ENCODE peak calls at places on chromosomes 12 and 14, in seven cellular contexts. O is stomach, H is AG04450, U is astrocyte of the cerebellum, Q is mesothelial cell of epicardium, D is cardiac fibroblast, A is BE2C. Z is an unnamed sample.

GRCh38 chr12:62808166-62808879 is 126.6 kb downstream of the PPM1H start:
- DNase-seq in O (no peak), H (no peak), U (no peak), Q (no peak), D (no peak), A (no peak), Z (no peak)

GRCh38 chr14:58969951-58970751 is 218.3 kb upstream of the DAAM1 start:
- DNase-seq in O (no peak), H (no peak), U (no peak), Q (peak; percentile 40), D (peak; percentile 6), A (no peak), Z (no peak)

GRCh38 chr12:16560273-16560672 is 45.7 kb downstream of the LMO3 start:
- DNase-seq in O (no peak), H (no peak), U (no peak), Q (no peak), D (no peak), A (no peak), Z (no peak)

GRCh38 chr12:52494518-52494917 is 1.5 kb upstream of the KRT6A start:
- DNase-seq in O (no peak), H (no peak), U (no peak), Q (no peak), D (peak; percentile 92), A (no peak), Z (no peak)

GRCh38 chr12:11958216-11959091 is 112.3 kb upstream of the BCL2L14 start:
- DNase-seq in O (no peak), H (peak; percentile 78), U (peak; percentile 92), Q (no peak), D (peak; percentile 85), A (no peak), Z (no peak)

GRCh38 chr14:52902971-52903385 is 47.9 kb downstream of the FERMT2 start:
- DNase-seq in O (no peak), H (no peak), U (no peak), Q (no peak), D (peak; percentile 61), A (no peak), Z (no peak)

GRCh38 chr12:96236221-96236822 is 42.1 kb downstream of the ELK3 start:
- DNase-seq in O (no peak), H (no peak), U (peak; percentile 77), Q (no peak), D (peak; percentile 86), A (no peak), Z (no peak)

GRCh38 chr12:119594772-119595445 is 1.3 kb downstream of the TMEM233 start:
- DNase-seq in O (no peak), H (no peak), U (no peak), Q (no peak), D (no peak), A (no peak), Z (no peak)

GRCh38 chr14:97546491-97546890 is 749.3 kb downstream of the VRK1 start:
- DNase-seq in O (no peak), H (no peak), U (no peak), Q (no peak), D (no peak), A (no peak), Z (no peak)

GRCh38 chr12:132108211-132108832 is 35.8 kb downstream of the DDX51 start:
- DNase-seq in O (no peak), H (no peak), U (no peak), Q (no peak), D (no peak), A (no peak), Z (no peak)

GRCh38 chr14:32597771-32598170 is 268.7 kb downstream of the AKAP6 start:
- DNase-seq in O (no peak), H (no peak), U (no peak), Q (no peak), D (no peak), A (no peak), Z (no peak)

GRCh38 chr12:93500667-93501066 is 33.4 kb downstream of the MRPL42 start:
- DNase-seq in O (no peak), H (no peak), U (no peak), Q (no peak), D (no peak), A (no peak), Z (no peak)

GRCh38 chr14:50116986-50117385 is 614 bp upstream of the VCPKMT start:
- DNase-seq in O (no peak), H (no peak), U (no peak), Q (no peak), D (peak; percentile 17), A (no peak), Z (no peak)

GRCh38 chr14:97061198-97061597 is 264.0 kb downstream of the VRK1 start:
- DNase-seq in O (no peak), H (no peak), U (no peak), Q (no peak), D (no peak), A (no peak), Z (no peak)

DNA sequence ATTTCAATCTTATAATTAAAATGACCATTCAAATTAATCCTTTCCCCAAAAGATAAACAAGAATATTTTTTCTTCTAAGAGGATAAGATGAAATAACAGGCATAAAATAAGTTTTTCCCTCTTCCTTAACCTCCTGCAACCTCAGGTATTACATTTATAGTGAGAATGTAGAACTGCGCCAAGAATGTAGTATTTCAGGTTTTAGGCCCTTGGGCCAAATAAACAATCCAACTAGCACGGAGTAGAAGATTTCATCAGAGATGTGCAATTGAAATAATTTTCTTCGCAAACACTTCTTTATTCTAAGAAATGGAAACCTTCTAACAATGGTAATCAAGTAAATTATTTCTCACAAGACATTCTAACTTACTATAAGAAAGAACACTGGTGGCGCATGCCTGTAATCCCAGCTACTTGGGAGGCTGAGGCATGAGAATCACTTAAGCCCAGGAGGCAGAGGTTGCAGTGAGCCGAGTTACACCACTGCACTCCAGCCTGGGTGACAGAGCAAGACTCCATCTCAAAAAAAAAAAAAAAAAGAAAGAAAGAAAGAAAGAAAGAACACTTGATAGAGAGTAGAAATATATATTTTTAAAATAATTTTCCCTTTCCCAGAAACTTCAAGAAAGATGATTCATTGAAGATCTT is 100.8 kb downstream of the TAOK3 start:
- DNase-seq in O (no peak), H (no peak), U (no peak), Q (no peak), D (no peak), A (no peak), Z (no peak)
- TF ChIP-seq CTCF in O (no peak), H (no peak), U (no peak), Q (no peak), D (no peak), A (no peak), Z (no peak)

GRCh38 chr12:8949525-8950286 is at the start of gene M6PR:
- DNase-seq in O (peak; percentile 90), H (peak; percentile 78), U (peak; percentile 86), Q (peak; percentile 90), D (peak; percentile 95), A (peak; percentile 95), Z (peak; percentile 89)
- TF ChIP-seq CTCF in O (peak; percentile 35), H (peak; percentile 60), U (peak; percentile 60), Q (no peak), D (peak; percentile 65), A (peak; percentile 51), Z (no peak)

GRCh38 chr12:54048694-54049093 is 4.9 kb upstream of the HOXC4 start:
- DNase-seq in O (no peak), H (no peak), U (no peak), Q (no peak), D (no peak), A (no peak), Z (no peak)
- TF ChIP-seq CTCF in O (no peak), H (no peak), U (no peak), Q (no peak), D (no peak), A (no peak), Z (no peak)

DNA sequence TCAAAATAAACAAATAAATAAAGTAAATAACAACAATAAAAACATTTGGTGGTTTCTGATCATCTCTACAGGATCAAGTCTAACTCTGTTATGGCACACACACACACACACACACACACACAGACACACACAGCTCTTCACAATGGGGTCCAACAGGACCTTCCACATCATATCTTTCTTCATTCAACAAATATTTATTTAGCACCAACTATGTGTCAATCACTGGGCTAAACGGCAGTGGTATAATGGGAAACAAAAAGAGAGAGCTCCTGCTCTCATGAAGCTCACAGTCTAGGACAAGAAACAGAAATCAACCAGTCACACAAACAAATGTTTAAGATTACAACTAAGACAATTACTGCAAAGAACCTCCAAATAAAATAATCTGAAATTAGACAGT is 9.3 kb downstream of the PPP1R13B start:
- DNase-seq in O (no peak), H (no peak), U (no peak), Q (no peak), D (no peak), A (no peak), Z (no peak)
- TF ChIP-seq CTCF in O (no peak), H (no peak), U (no peak), Q (no peak), D (no peak), A (no peak), Z (no peak)